ENCODE peak calls at places on chromosomes 16 and 17, in five cellular contexts. One of them, this sample, is unnamed.

GRCh38 chr17:57085448-57086068 is 512 bp downstream of the AKAP1 start:
- DNase-seq in H1: no peak
- DNase-seq in K562: peak
- DNase-seq in GM12878: no peak
- DNase-seq in HCT116: no peak
- DNase-seq in this sample: no peak

GRCh38 chr16:57131351-57131970 is 39.1 kb downstream of the CPNE2 start:
- DNase-seq in H1: no peak
- DNase-seq in K562: no peak
- DNase-seq in GM12878: no peak
- DNase-seq in HCT116: no peak
- DNase-seq in this sample: no peak

GRCh38 chr17:47219621-47220475 is 10.7 kb downstream of the MYL4 start:
- DNase-seq in H1: no peak
- DNase-seq in K562: no peak
- DNase-seq in GM12878: no peak
- DNase-seq in HCT116: no peak
- DNase-seq in this sample: no peak

GRCh38 chr17:40326014-40326831 is 17.2 kb downstream of the RARA start:
- DNase-seq in H1: no peak
- DNase-seq in K562: no peak
- DNase-seq in GM12878: no peak
- DNase-seq in HCT116: no peak
- DNase-seq in this sample: no peak

GRCh38 chr16:58651965-58652348 is 22.3 kb upstream of the CNOT1 start:
- DNase-seq in H1: no peak
- DNase-seq in K562: no peak
- DNase-seq in GM12878: no peak
- DNase-seq in HCT116: no peak
- DNase-seq in this sample: no peak

GRCh38 chr17:385195-385835 is 32.7 kb upstream of the RPH3AL start:
- DNase-seq in H1: no peak
- DNase-seq in K562: peak
- DNase-seq in GM12878: no peak
- DNase-seq in HCT116: no peak
- DNase-seq in this sample: no peak

GRCh38 chr17:74543406-74543805 is 2.5 kb downstream of the CD300C start:
- DNase-seq in H1: no peak
- DNase-seq in K562: no peak
- DNase-seq in GM12878: no peak
- DNase-seq in HCT116: no peak
- DNase-seq in this sample: no peak

GRCh38 chr17:32161506-32162365 is 19.4 kb downstream of the RHOT1 start:
- DNase-seq in H1: no peak
- DNase-seq in K562: no peak
- DNase-seq in GM12878: no peak
- DNase-seq in HCT116: no peak
- DNase-seq in this sample: no peak

GRCh38 chr16:80687606-80688005 is 116.8 kb downstream of the CDYL2 start:
- DNase-seq in H1: no peak
- DNase-seq in K562: no peak
- DNase-seq in GM12878: no peak
- DNase-seq in HCT116: no peak
- DNase-seq in this sample: no peak

GRCh38 chr17:51045616-51046526 is 74.8 kb downstream of the SPAG9 start:
- DNase-seq in H1: no peak
- DNase-seq in K562: no peak
- DNase-seq in GM12878: no peak
- DNase-seq in HCT116: no peak
- DNase-seq in this sample: peak

GRCh38 chr17:63436523-63437110 is 9.5 kb downstream of the CYB561 start:
- DNase-seq in H1: no peak
- DNase-seq in K562: no peak
- DNase-seq in GM12878: no peak
- DNase-seq in HCT116: peak
- DNase-seq in this sample: no peak

GRCh38 chr16:81486555-81487061 is 42.0 kb downstream of the CMIP start:
- DNase-seq in H1: no peak
- DNase-seq in K562: no peak
- DNase-seq in GM12878: no peak
- DNase-seq in HCT116: no peak
- DNase-seq in this sample: no peak

GRCh38 chr16:55078153-55078552 is 147.5 kb downstream of the IRX5 start:
- DNase-seq in H1: no peak
- DNase-seq in K562: no peak
- DNase-seq in GM12878: no peak
- DNase-seq in HCT116: no peak
- DNase-seq in this sample: no peak

GRCh38 chr16:67883872-67884261 is 818 bp upstream of the NRN1L start:
- DNase-seq in H1: no peak
- DNase-seq in K562: peak
- DNase-seq in GM12878: no peak
- DNase-seq in HCT116: peak
- DNase-seq in this sample: no peak

GRCh38 chr17:75931062-75931461 is 9.8 kb downstream of the FBF1 start:
- DNase-seq in H1: no peak
- DNase-seq in K562: no peak
- DNase-seq in GM12878: no peak
- DNase-seq in HCT116: no peak
- DNase-seq in this sample: no peak

GRCh38 chr17:75922963-75923874 is 17.6 kb downstream of the FBF1 start:
- DNase-seq in H1: no peak
- DNase-seq in K562: no peak
- DNase-seq in GM12878: no peak
- DNase-seq in HCT116: no peak
- DNase-seq in this sample: no peak

GRCh38 chr17:75925912-75926311 is 14.9 kb downstream of the FBF1 start:
- DNase-seq in H1: no peak
- DNase-seq in K562: no peak
- DNase-seq in GM12878: no peak
- DNase-seq in HCT116: no peak
- DNase-seq in this sample: no peak

GRCh38 chr17:75925103-75925502 is 15.7 kb downstream of the FBF1 start:
- DNase-seq in H1: no peak
- DNase-seq in K562: no peak
- DNase-seq in GM12878: no peak
- DNase-seq in HCT116: no peak
- DNase-seq in this sample: no peak

GRCh38 chr17:75927286-75927922 is 13.4 kb downstream of the FBF1 start:
- DNase-seq in H1: no peak
- DNase-seq in K562: peak
- DNase-seq in GM12878: no peak
- DNase-seq in HCT116: peak
- DNase-seq in this sample: no peak
- TF ChIP-seq ZNF274 in H1: no peak
- TF ChIP-seq ZNF274 in K562: no peak
- TF ChIP-seq ZNF274 in GM12878: no peak
- TF ChIP-seq ZNF274 in HCT116: no peak
- TF ChIP-seq ZNF274 in this sample: no peak

DNA sequence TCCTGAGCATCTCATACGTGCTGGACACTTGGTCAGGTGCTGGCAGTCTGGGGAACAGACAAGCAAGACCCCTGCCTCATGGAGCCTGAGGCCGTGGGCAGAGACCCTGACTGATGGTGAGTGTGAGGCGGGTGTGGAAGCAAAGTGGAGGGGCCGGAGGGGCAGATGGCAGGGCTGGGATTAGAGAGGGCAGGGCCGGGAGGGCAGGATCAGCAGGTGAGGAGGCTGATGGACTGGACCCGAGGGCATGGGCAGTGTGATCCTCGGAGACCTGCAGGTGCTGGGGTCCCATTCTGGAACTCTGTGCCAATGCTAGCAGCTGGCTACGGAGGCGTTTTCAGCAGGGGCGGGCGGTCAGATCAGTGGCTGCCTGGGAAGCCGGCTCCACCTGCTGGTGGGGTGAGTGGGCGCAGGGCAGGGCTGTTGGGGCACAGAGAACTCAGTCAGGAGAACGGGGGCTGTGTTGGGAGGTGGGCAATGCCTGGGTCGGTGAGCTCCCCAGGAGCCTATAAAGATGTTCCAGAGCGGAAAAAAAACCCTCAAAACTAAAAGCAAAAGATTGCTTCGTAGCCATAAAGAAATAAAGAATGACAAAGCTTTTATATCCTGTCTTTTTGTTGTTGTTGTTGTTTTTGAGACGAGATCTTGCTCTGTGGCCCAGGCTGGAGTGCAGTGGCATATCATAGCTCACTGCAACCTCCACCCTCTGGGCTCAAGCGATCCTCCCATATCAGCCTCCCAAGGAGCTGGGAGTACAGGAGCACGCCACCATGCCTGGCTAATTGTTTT is 8.9 kb upstream of the C16orf74 start:
- DNase-seq in H1: no peak
- DNase-seq in K562: peak
- DNase-seq in GM12878: no peak
- DNase-seq in HCT116: no peak
- DNase-seq in this sample: no peak
- TF ChIP-seq ZNF274 in H1: no peak
- TF ChIP-seq ZNF274 in K562: no peak
- TF ChIP-seq ZNF274 in GM12878: no peak
- TF ChIP-seq ZNF274 in HCT116: no peak
- TF ChIP-seq ZNF274 in this sample: no peak

DNA sequence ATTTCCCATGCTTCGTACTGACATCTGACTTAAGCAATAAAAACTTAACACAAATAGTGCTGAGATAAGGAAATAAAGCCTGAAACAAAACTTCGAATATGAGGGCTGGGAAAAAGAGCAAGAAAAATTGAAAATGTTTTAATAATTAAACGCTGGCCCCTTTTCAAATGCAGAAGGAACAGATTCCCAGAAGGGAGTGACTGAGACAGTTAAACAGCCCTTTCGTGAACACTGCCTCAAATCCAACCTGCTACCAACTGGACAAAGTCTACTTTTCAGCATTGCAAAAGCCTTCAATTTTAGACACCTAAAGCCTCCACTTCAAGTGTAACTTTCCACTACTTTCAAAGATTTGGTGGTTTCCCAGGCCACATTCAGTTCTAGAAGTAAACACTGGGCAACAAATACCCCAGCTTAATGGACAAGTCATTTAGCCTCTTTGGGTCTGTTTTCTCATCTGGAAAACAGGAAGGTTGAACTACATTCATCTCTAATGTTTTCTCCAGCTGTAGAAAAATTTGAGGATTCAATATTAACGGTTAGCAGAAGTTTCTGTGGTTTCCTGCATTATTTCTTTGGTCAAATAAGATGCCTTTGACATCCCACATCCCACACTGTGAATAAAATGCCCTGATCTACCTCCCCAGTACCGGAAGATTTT is 11.8 kb downstream of the RFFL start:
- DNase-seq in H1: no peak
- DNase-seq in K562: no peak
- DNase-seq in GM12878: no peak
- DNase-seq in HCT116: no peak
- DNase-seq in this sample: no peak
- TF ChIP-seq ZNF274 in H1: no peak
- TF ChIP-seq ZNF274 in K562: no peak
- TF ChIP-seq ZNF274 in GM12878: no peak
- TF ChIP-seq ZNF274 in HCT116: no peak
- TF ChIP-seq ZNF274 in this sample: no peak

GRCh38 chr17:81392909-81393654 is 2.2 kb upstream of the BAHCC1 start:
- DNase-seq in H1: no peak
- DNase-seq in K562: peak
- DNase-seq in GM12878: no peak
- DNase-seq in HCT116: no peak
- DNase-seq in this sample: no peak
- TF ChIP-seq ZNF274 in H1: no peak
- TF ChIP-seq ZNF274 in K562: no peak
- TF ChIP-seq ZNF274 in GM12878: no peak
- TF ChIP-seq ZNF274 in HCT116: no peak
- TF ChIP-seq ZNF274 in this sample: no peak

This sample was measured in NT2/D1.